ENCODE peak calls at places on chromosomes 16 and 17, in seven cellular contexts. V is fibroblast of pulmonary artery, Q is adrenal gland, G is foreskin fibroblast, S is mammary epithelial cell, N is stomach, I is LNCaP clone FGC. X is an unnamed sample.

GRCh38 chr17:7888184-7888920 is at the start of gene CHD3:
- DNase-seq in V (peak; percentile 21), Q (no peak), G (no peak), S (peak; percentile 71), N (peak; percentile 61), I (peak; percentile 88), X (peak; percentile 32)

GRCh38 chr17:75048396-75048933 is 1.4 kb downstream of the KCTD2 start:
- DNase-seq in V (peak; percentile 62), Q (peak; percentile 73), G (peak; percentile 27), S (no peak), N (peak; percentile 41), I (no peak), X (no peak)

GRCh38 chr16:69626256-69626655 is 60.5 kb downstream of the NFAT5 start:
- DNase-seq in V (peak; percentile 20), Q (no peak), G (peak; percentile 16), S (peak; percentile 16), N (no peak), I (no peak), X (peak; percentile 68)

GRCh38 chr17:56085576-56086267 is 67.6 kb upstream of the ANKFN1 start:
- DNase-seq in V (no peak), Q (no peak), G (no peak), S (no peak), N (no peak), I (no peak), X (no peak)

GRCh38 chr17:76399175-76400172 is 15.1 kb downstream of the SPHK1 start:
- DNase-seq in V (no peak), Q (no peak), G (no peak), S (no peak), N (no peak), I (no peak), X (no peak)

GRCh38 chr16:81367821-81368220 is 53.1 kb downstream of the GAN start:
- DNase-seq in V (peak; percentile 29), Q (no peak), G (no peak), S (no peak), N (no peak), I (no peak), X (peak; percentile 5)

GRCh38 chr16:66058181-66058580 is 308.3 kb upstream of the CDH5 start:
- DNase-seq in V (no peak), Q (no peak), G (peak; percentile 29), S (no peak), N (no peak), I (no peak), X (no peak)

GRCh38 chr16:57528499-57529323 is 7.7 kb downstream of the CCDC102A start:
- DNase-seq in V (no peak), Q (peak; percentile 9), G (no peak), S (no peak), N (peak; percentile 71), I (no peak), X (no peak)

GRCh38 chr17:49589556-49589885 is 13.8 kb downstream of the NXPH3 start:
- DNase-seq in V (no peak), Q (no peak), G (no peak), S (no peak), N (no peak), I (no peak), X (no peak)

GRCh38 chr16:21704733-21705132 is 41.0 kb downstream of the OTOA start:
- DNase-seq in V (no peak), Q (no peak), G (no peak), S (no peak), N (no peak), I (no peak), X (no peak)

GRCh38 chr17:229130-229944 is 47.9 kb upstream of the DOC2B start:
- DNase-seq in V (peak; percentile 10), Q (peak; percentile 6), G (no peak), S (no peak), N (no peak), I (no peak), X (no peak)

GRCh38 chr16:62149646-62150045 is 113.4 kb upstream of the CDH8 start:
- DNase-seq in V (no peak), Q (no peak), G (no peak), S (peak; percentile 47), N (no peak), I (no peak), X (no peak)

GRCh38 chr17:48612854-48613691 is 2.0 kb downstream of the HOXB8 start:
- DNase-seq in V (peak; percentile 25), Q (no peak), G (no peak), S (peak; percentile 34), N (no peak), I (no peak), X (no peak)

GRCh38 chr16:49312389-49312990 is 30.9 kb upstream of the CBLN1 start:
- DNase-seq in V (no peak), Q (no peak), G (no peak), S (no peak), N (no peak), I (no peak), X (no peak)

GRCh38 chr16:2023098-2023925 is 3.4 kb upstream of the NHERF2 start:
- DNase-seq in V (peak; percentile 89), Q (peak; percentile 89), G (peak; percentile 78), S (peak; percentile 74), N (peak; percentile 96), I (no peak), X (peak; percentile 90)

GRCh38 chr17:76137351-76138233 is 3.5 kb downstream of the FOXJ1 start:
- DNase-seq in V (no peak), Q (no peak), G (no peak), S (no peak), N (no peak), I (no peak), X (no peak)

GRCh38 chr17:50955667-50956120 is 89.5 kb upstream of the TOB1 start:
- DNase-seq in V (no peak), Q (peak; percentile 55), G (no peak), S (no peak), N (no peak), I (no peak), X (no peak)

GRCh38 chr17:73645050-73645871 is 1.0 kb upstream of the SDK2 start:
- DNase-seq in V (peak; percentile 10), Q (no peak), G (peak; percentile 20), S (peak; percentile 66), N (peak; percentile 25), I (no peak), X (no peak)

GRCh38 chr17:79802736-79803420 is 6.0 kb upstream of the CBX8 start:
- DNase-seq in V (no peak), Q (no peak), G (no peak), S (no peak), N (no peak), I (no peak), X (no peak)

GRCh38 chr17:13337864-13338371 is 263.8 kb downstream of the HS3ST3A1 start:
- DNase-seq in V (peak; percentile 82), Q (no peak), G (peak; percentile 60), S (peak; percentile 43), N (no peak), I (no peak), X (peak; percentile 78)

DNA sequence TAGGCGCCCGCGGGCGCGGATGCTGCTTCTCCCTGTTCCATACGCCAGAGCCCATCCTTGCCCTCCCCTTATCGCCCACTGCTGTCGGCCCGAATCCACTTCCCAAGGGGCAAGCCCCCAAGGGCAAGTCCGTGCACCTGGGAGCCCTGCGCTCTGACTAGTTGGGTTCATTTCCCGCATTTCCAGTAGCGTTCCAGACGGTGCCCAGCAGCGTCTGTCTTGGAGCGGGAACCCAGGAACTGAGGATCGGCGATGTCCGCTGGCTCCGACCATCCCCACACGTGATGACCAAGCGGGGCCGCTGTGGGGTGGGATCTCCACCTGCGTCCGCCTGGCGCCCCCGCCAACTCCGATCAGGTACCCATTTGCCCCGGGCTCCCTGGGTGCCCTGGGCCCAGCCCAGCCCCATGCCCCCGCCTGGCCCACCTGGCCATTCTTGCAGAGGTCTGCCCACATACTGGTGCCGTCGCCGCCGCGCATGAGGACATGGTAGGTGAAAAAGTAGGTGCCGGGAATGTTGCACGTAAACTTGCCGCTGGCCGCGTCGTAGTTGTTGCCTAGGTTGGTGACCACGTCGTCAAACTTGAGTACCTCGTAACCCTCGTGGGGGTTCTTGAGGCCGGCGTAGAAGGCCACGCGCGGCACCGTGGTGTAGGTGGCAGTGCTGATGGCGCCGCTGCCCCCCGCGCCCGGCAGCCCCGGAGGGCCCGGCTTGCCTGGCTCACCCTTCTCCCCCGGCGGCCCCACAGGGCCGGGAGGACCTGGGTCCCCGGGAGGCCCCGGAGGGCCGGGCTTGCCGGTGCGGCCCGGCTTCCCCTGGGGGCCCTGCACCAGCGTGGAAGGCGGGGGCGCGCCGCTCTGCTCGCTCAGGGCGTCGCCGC is 837 bp downstream of the C1QL1 start:
- DNase-seq in V (no peak), Q (no peak), G (no peak), S (no peak), N (no peak), I (no peak), X (no peak)
- TF ChIP-seq CTCF in V (no peak), Q (no peak), G (no peak), S (no peak), N (no peak), I (no peak), X (no peak)

GRCh38 chr16:88640039-88640495 is 1.7 kb downstream of the IL17C start:
- DNase-seq in V (no peak), Q (no peak), G (no peak), S (no peak), N (no peak), I (no peak), X (no peak)
- H3K4me3 ChIP-seq in V (no peak overlapping the region), Q (no peak overlapping the region), G (no peak overlapping the region), S (no peak overlapping the region), N (no peak overlapping the region), I (no peak overlapping the region), X (no peak overlapping the region)

GRCh38 chr16:88755745-88756443 is 29.1 kb downstream of the PIEZO1 start:
- DNase-seq in V (no peak), Q (no peak), G (no peak), S (no peak), N (no peak), I (no peak), X (no peak)
- TF ChIP-seq CTCF in V (no peak), Q (no peak), G (no peak), S (no peak), N (no peak), I (no peak), X (no peak)

GRCh38 chr17:17844079-17844478 is 7.3 kb upstream of the SREBF1 start:
- DNase-seq in V (no peak), Q (no peak), G (no peak), S (no peak), N (no peak), I (no peak), X (no peak)
- H3K4me3 ChIP-seq in V (no peak overlapping the region), Q (no peak overlapping the region), G (no peak overlapping the region), S (no peak overlapping the region), N (no peak overlapping the region), I (no peak overlapping the region), X (no peak overlapping the region)

GRCh38 chr16:73068546-73069401 is 20.8 kb upstream of the ZFHX3 start:
- DNase-seq in V (peak; percentile 97), Q (peak; percentile 68), G (peak; percentile 85), S (peak; percentile 85), N (no peak), I (no peak), X (peak; percentile 99)
- TF ChIP-seq CTCF in V (no peak), Q (no peak), G (no peak), S (no peak), N (no peak), I (no peak), X (no peak)

GRCh38 chr16:84312783-84313382 is 18.2 kb downstream of the WFDC1 start:
- DNase-seq in V (no peak), Q (no peak), G (no peak), S (no peak), N (no peak), I (no peak), X (no peak)
- H3K4me3 ChIP-seq in V (no peak overlapping the region), Q (no peak overlapping the region), G (no peak overlapping the region), S (no peak overlapping the region), N (peak overlapping the region; percentile 26), I (no peak overlapping the region), X (no peak overlapping the region)

X was measured in cardiac fibroblast.